ENCODE peak calls at places on chromosome 19, in four cellular contexts. X, M, E and S are unnamed samples.

GRCh38 chr19:17234911-17235617 is 9.0 kb downstream of the OCEL1 start:
- DNase-seq in M (peak), X (peak), E (peak), S (peak)

GRCh38 chr19:41870401-41870873 is 6.6 kb upstream of the CD79A start:
- DNase-seq in X (no peak), E (no peak), M (no peak), S (no peak)

GRCh38 chr19:55777528-55777927 is 8.6 kb downstream of the RFPL4AL1 start:
- DNase-seq in M (peak), E (no peak), X (no peak), S (no peak)

GRCh38 chr19:31338069-31338767 is 11.0 kb downstream of the TSHZ3 start:
- DNase-seq in X (no peak), E (peak), M (no peak), S (no peak)

GRCh38 chr19:13865578-13866462 is 11.1 kb upstream of the NANOS3 start:
- DNase-seq in E (no peak), M (no peak), X (no peak), S (no peak)

GRCh38 chr19:35641515-35642151 is at the start of gene ETV2:
- DNase-seq in E (no peak), X (no peak), M (no peak), S (no peak)

GRCh38 chr19:17103177-17103576 is 27.6 kb downstream of the MYO9B start:
- DNase-seq in X (no peak), M (no peak), E (no peak), S (no peak)

GRCh38 chr19:2042485-2043268 is 8.4 kb downstream of the MKNK2 start:
- DNase-seq in M (no peak), X (no peak), E (no peak), S (no peak)

GRCh38 chr19:18386543-18387251 is 739 bp downstream of the GDF15 start:
- DNase-seq in E (no peak), X (no peak), M (no peak), S (no peak)

GRCh38 chr19:17075860-17076538 is 422 bp downstream of the MYO9B start:
- DNase-seq in E (peak), M (no peak), X (peak), S (no peak)

GRCh38 chr19:14479985-14480694 is 5.0 kb upstream of the PTGER1 start:
- DNase-seq in X (peak), E (peak), M (no peak), S (no peak)

GRCh38 chr19:16338470-16339360 is 14.1 kb downstream of the KLF2 start:
- DNase-seq in E (no peak), X (no peak), M (no peak), S (no peak)